ENCODE peak calls at places on chromosomes 5 and 9, in five cellular contexts. H is GM23338, L is HCT116, Y is K562, U is GM12878. P is an unnamed sample. For H3K4me1, the result is how much of the 10 kb centered on the place peaks cover.

GRCh38 chr5:45779874-45780671 is 83.9 kb upstream of the HCN1 start:
- DNase-seq in H (no peak), L (no peak), Y (no peak), U (no peak), P (no peak)

GRCh38 chr5:94031631-94032030 is 290.2 kb upstream of the POU5F2 start:
- DNase-seq in H (no peak), L (no peak), Y (no peak), U (no peak), P (no peak)

GRCh38 chr5:80156156-80156555 is 99.7 kb downstream of the SERINC5 start:
- DNase-seq in H (no peak), L (no peak), Y (no peak), U (no peak), P (no peak)

GRCh38 chr9:130608554-130609122 is 29.3 kb downstream of the FUBP3 start:
- DNase-seq in H (no peak), L (no peak), Y (no peak), U (no peak), P (no peak)

GRCh38 chr5:62731011-62731410 is 152.4 kb downstream of the LRRC70 start:
- DNase-seq in H (no peak), L (no peak), Y (no peak), U (no peak), P (no peak)

GRCh38 chr9:68998344-68998743 is 15.6 kb downstream of the PRKACG start:
- DNase-seq in H (no peak), L (no peak), Y (no peak), U (no peak), P (no peak)

GRCh38 chr9:30348904-30349303 is 2035.5 kb upstream of the ACO1 start:
- DNase-seq in H (no peak), L (no peak), Y (no peak), U (no peak), P (no peak)

GRCh38 chr5:132190161-132190817 is 37.4 kb downstream of the P4HA2 start:
- DNase-seq in H (peak), L (peak), Y (peak), U (no peak), P (peak)

GRCh38 chr9:87501806-87502205 is 4.1 kb downstream of the DAPK1 start:
- DNase-seq in H (no peak), L (no peak), Y (no peak), U (no peak), P (no peak)

GRCh38 chr5:171175746-171176145 is 133.3 kb upstream of the TLX3 start:
- DNase-seq in H (peak), L (no peak), Y (no peak), U (no peak), P (no peak)

GRCh38 chr9:38141751-38142150 is 72.7 kb upstream of the SHB start:
- DNase-seq in H (no peak), L (no peak), Y (no peak), U (no peak), P (peak)

GRCh38 chr5:151476054-151476453 is 28.7 kb downstream of the SLC36A1 start:
- DNase-seq in H (no peak), L (no peak), Y (no peak), U (no peak), P (no peak)

DNA sequence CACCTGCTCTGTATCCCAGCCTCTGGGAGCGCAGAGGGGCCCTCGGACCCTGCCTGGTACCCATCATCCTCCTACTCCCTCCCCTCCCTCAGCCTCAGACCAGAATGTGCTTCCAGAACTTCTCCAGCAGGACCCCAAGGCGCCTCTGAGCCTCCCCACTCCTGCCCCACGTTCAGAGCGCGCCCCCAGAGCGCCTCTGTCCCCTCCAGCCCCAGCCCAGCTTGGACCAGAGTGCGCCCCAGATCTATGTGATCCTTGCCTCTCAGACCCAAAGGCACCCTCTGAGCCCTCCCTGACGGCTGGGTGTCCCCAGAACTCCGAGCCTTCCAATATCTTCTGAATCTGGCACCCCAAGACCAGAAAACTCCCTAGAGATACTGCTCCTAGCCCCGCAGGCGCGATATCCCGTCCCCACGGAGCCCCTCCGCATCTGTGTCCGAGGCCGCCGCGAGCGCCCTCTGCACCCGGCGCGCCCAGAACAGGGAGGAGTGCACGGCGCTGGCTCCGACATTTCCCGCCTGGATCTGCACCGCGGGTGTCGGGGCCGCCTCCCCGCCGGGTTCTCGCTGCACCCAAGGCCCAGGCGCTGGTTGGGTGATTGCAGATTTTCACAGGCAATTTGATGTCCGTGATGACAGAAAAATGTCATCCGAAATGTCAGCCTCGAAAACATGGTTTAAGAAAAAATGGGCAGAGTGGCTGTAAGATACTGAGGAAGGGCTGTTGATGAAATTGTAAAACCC is 522 bp downstream of the BHMT start:
- DNase-seq in H (peak), L (no peak), Y (no peak), U (no peak), P (no peak)
- TF ChIP-seq EZH2 in H (no peak), L (no peak), Y (peak), U (no peak), P (peak)

GRCh38 chr9:127904518-127904887 is 5.1 kb upstream of the ST6GALNAC6 start:
- DNase-seq in H (peak), L (no peak), Y (no peak), U (no peak), P (peak)

GRCh38 chr9:127905788-127906191 is 6.4 kb upstream of the ST6GALNAC6 start:
- DNase-seq in H (no peak), L (no peak), Y (no peak), U (no peak), P (no peak)

GRCh38 chr9:127907867-127908659 is 8.7 kb upstream of the ST6GALNAC6 start:
- DNase-seq in H (no peak), L (no peak), Y (no peak), U (no peak), P (no peak)

GRCh38 chr9:127904888-127905728 is 5.7 kb upstream of the ST6GALNAC6 start:
- DNase-seq in H (no peak), L (no peak), Y (no peak), U (no peak), P (no peak)

GRCh38 chr9:127903557-127904475 is 4.4 kb upstream of the ST6GALNAC6 start:
- DNase-seq in H (peak), L (no peak), Y (peak), U (no peak), P (peak)
- TF ChIP-seq POLR2AphosphoS5 in H (peak), L (peak), Y (peak), U (no peak), P (peak)

GRCh38 chr5:68708842-68709170 is 385.0 kb upstream of the SLC30A5 start:
- DNase-seq in H (no peak), L (no peak), Y (no peak), U (no peak), P (no peak)
- H3K4me1 ChIP-seq in H (under half), L (under half), Y (under half), U (under half), P (under half)

DNA sequence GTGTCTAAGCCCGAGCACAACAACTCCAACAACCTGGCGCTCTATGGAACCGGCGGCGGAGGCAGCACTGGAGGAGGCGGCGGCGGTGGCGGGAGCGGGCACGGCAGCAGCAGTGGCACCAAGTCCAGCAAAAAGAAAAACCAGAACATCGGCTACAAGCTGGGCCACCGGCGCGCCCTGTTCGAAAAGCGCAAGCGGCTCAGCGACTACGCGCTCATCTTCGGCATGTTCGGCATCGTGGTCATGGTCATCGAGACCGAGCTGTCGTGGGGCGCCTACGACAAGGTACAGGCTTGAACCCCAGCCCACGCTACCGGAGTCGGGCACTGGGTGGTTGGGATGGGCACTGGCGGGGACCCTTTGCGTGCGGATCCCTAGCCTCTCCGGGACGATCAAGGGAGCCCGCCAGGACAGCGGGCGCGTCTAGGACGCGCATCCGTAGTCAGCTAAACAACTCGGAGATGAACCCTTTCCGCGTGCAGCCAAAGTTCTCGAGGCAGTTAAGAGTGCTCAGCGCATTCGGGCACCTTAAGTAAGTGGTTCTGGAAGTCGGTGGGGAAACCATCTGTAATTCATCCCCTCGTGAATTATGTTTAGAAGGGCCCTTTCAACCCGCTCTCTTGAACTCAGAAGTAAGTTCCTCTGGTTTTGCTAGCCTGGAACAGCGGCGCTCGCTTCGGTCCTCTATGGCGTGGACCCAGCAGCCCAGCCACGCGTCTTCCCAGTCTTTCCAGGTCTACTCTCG is 1.3 kb downstream of the KCNN2 start:
- DNase-seq in H (peak), L (no peak), Y (no peak), U (no peak), P (no peak)
- TF ChIP-seq EZH2 in H (no peak), L (no peak), Y (no peak), U (no peak), P (peak)

DNA sequence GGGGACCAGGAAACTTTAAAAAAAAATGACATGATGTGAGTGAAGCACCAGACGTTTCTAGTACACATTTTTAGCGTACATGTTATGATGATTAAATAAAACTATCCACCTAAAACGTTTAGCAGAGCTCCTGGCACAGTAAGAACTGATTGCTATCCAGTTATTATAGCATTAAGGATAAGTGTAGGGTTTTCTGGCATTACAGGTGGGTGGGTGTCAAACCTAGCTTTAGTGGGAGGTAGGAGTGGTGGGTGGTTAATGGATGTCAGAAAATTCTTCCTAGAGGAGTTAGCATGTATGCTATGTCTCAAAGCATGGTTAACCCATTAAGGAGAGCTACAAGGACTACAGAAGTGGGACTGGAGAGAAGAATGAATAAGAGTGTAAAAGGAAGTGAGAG is 2329.5 kb downstream of the MAT2B start:
- DNase-seq in H (no peak), L (no peak), Y (no peak), U (no peak), P (no peak)
- TF ChIP-seq POLR2AphosphoS5 in H (no peak), L (no peak), Y (no peak), U (no peak), P (no peak)

GRCh38 chr5:124736814-124737186 is 9.6 kb downstream of the ZNF608 start:
- DNase-seq in H (no peak), L (no peak), Y (no peak), U (no peak), P (no peak)

GRCh38 chr5:124737651-124738050 is 8.8 kb downstream of the ZNF608 start:
- DNase-seq in H (peak), L (no peak), Y (no peak), U (no peak), P (no peak)

GRCh38 chr5:124740991-124741583 is 5.4 kb downstream of the ZNF608 start:
- DNase-seq in H (no peak), L (no peak), Y (no peak), U (no peak), P (no peak)

GRCh38 chr5:124740055-124740454 is 6.4 kb downstream of the ZNF608 start:
- DNase-seq in H (no peak), L (no peak), Y (no peak), U (no peak), P (no peak)

DNA sequence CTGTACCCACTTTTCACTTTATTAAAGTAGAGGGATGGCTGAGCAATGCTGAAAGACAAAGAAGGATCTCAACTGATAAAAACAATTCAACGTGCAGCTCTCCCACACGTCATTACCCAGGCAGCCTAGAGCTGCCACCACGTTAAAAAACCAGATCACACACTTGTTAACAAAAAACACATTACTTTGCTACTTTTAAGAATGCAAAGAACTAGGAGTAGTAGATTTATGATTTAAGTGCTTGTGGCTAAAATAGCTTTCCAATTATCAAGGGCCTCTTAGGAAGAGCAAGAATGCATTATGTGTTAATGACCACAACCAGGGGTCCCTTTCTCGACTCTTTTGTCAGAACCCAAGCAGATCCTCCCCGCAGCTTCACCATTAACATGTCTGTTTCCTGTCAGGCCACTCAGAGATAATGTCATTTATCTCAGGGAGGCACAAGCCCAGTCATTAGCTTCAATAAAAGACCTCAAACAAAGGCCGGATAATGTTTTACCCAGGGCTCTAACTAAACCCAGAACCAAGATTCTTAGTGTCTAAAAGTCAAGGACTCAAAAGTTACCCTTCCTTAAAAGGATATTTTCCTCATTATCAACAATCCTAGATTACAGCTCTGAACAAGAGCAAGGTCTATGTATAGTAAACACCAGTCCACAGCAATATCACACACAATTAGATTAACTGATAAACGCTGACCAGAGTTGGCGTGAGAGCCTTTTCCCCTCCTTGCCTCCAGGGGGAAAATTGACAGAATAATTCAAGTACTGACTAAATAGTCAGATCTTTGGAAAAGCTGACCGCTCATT is 7.5 kb downstream of the ZNF608 start:
- DNase-seq in H (peak), L (no peak), Y (no peak), U (no peak), P (no peak)
- H3K4me1 ChIP-seq in H (half or more), L (under half), Y (under half), U (under half), P (under half)

DNA sequence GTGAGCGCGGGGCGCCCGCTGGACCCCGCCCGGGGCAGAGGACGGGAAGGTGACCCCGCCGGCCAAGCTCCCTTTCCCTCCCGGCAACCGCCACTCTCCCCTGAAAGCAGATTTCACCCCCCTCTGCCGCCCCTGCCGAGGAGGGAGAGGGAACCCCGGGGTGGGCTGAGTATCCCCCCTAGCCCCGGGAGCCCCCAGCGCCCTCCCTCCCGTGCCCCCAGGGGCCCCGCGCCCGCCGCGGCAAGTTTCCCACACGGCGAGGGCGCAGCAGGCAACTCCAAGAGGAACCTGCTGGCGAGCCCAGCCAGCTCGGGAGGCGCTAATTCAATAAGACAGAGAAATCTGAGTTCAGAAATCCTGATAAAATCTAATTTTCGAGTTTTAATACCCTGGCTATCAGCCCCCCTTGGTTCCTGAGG is 1.6 kb downstream of the NTNG2 start:
- DNase-seq in H (peak), L (no peak), Y (no peak), U (no peak), P (peak)
- TF ChIP-seq EZH2 in H (no peak), L (no peak), Y (no peak), U (peak), P (peak)

GRCh38 chr9:71755869-71756268 is 12.4 kb downstream of the CEMIP2 start:
- DNase-seq in H (no peak), L (no peak), Y (no peak), U (no peak), P (no peak)

GRCh38 chr9:71756753-71757152 is 11.6 kb downstream of the CEMIP2 start:
- DNase-seq in H (peak), L (no peak), Y (no peak), U (no peak), P (no peak)

GRCh38 chr9:71760901-71761300 is 7.4 kb downstream of the CEMIP2 start:
- DNase-seq in H (peak), L (no peak), Y (no peak), U (no peak), P (no peak)

GRCh38 chr9:71758277-71758676 is 10.0 kb downstream of the CEMIP2 start:
- DNase-seq in H (peak), L (no peak), Y (no peak), U (no peak), P (no peak)

DNA sequence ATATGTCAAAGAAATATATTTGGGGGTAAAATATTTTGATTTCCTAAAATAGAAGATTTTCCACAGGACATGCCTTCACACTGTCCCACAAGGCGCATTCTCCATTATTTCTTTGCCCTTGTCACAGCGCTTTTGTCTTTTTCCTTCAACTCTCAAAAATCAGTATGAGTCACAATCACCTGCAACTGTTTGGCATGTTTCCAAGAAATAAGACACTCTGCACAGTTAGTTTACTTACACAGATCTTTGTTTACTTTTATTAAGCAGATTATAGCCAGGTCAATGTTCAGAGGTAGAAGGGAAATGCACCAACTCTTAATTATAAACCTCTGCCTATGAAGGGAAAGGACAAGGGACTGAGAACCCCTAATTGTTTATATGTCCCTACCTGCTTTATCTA is 9.5 kb downstream of the CEMIP2 start:
- DNase-seq in H (no peak), L (peak), Y (peak), U (no peak), P (peak)
- TF ChIP-seq POLR2AphosphoS5 in H (no peak), L (peak), Y (no peak), U (no peak), P (no peak)

GRCh38 chr5:56733580-56733979 is 81.8 kb upstream of the MAP3K1 start:
- DNase-seq in H (no peak), L (no peak), Y (no peak), U (no peak), P (no peak)
- H3K4me1 ChIP-seq in H (under half), L (under half), Y (under half), U (under half), P (under half)

DNA sequence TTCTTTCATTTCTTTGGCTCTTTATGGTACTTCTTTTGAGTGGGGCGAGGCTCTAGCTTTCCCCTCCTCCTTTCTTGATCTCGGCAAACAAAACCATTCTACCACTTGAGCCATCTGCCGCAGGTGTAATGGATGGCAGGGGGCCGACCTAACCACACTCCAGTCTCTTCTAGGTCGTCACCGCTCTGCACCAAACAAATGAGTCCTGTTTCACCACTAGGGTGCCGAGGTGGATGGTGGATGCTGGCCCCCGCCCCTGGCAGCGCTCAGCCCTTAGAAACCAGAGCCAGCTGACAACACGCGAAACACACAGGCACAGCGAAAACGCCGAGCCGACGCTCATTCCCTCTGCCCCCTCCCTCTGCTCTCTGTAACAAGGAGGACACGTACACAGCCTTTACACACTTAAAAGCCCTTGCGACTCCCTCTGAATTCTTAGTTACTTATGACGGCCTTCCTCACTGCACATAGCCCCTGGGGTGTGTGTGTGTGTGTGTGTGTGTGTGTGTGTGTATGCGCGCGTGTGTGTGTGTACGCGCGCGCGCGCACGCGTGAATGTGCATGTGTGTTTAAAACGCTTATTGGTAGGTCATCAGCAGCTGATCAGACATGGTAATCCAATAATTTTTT is 199.4 kb downstream of the MEF2C start:
- DNase-seq in H (peak), L (no peak), Y (peak), U (no peak), P (no peak)
- TF ChIP-seq EZH2 in H (peak), L (no peak), Y (no peak), U (no peak), P (peak)

P was measured in endothelial cell of umbilical vein.